ENCODE peak calls at places on chromosomes 7 and 10, in five cellular contexts. T is PC-3, X is esophagus squamous epithelium, B is WTC11, V is EL. W is an unnamed sample.

GRCh38 chr7:108146070-108146842 is 16.1 kb upstream of the LAMB4 start:
- DNase-seq in V (peak; percentile 76), X (no peak), T (peak; percentile 84), B (peak; percentile 71), W (peak; percentile 71)

GRCh38 chr7:46533946-46534345 is 612.9 kb upstream of the IGFBP3 start:
- DNase-seq in T (no peak), X (no peak), V (no peak), B (no peak), W (no peak)

GRCh38 chr7:102890292-102890970 is 22.4 kb upstream of the LRRC17 start:
- DNase-seq in B (no peak), T (peak; percentile 36), V (peak; percentile 66), X (no peak), W (peak; percentile 77)

GRCh38 chr10:21292763-21293517 is 232.5 kb downstream of the SKIDA1 start:
- DNase-seq in B (peak; percentile 54), T (peak; percentile 92), X (no peak), V (peak; percentile 98), W (peak; percentile 96)

GRCh38 chr10:86708783-86709778 is 40.8 kb downstream of the LDB3 start:
- DNase-seq in X (no peak), B (no peak), T (no peak), V (no peak), W (no peak)

GRCh38 chr7:118559207-118559606 is 334.7 kb downstream of the ANKRD7 start:
- DNase-seq in V (no peak), B (no peak), X (no peak), T (no peak), W (no peak)

GRCh38 chr7:18829518-18830252 is 287.8 kb downstream of the TWIST1 start:
- DNase-seq in X (no peak), B (no peak), V (peak; percentile 54), T (no peak), W (peak; percentile 68)

GRCh38 chr7:73718438-73718881 is 1.0 kb downstream of the STX1A start:
- DNase-seq in B (no peak), V (no peak), X (no peak), T (peak; percentile 38), W (no peak)

GRCh38 chr7:113283861-113284260 is 165.5 kb upstream of the SMIM30 start:
- DNase-seq in V (peak; percentile 73), T (no peak), B (no peak), X (no peak), W (peak; percentile 26)

GRCh38 chr10:16674147-16674703 is 143.0 kb downstream of the RSU1 start:
- DNase-seq in X (no peak), V (no peak), B (no peak), T (no peak), W (no peak)

GRCh38 chr7:156942708-156943090 is 6.8 kb upstream of the NOM1 start:
- DNase-seq in V (no peak), B (peak; percentile 26), T (no peak), X (no peak), W (no peak)

GRCh38 chr10:72009430-72010081 is 45.4 kb downstream of the CHST3 start:
- DNase-seq in V (peak; percentile 96), X (no peak), B (no peak), T (no peak), W (peak; percentile 94)

GRCh38 chr7:27198871-27199801 is 755 bp downstream of the HOXA13 start:
- DNase-seq in B (peak; percentile 55), T (peak; percentile 20), V (peak; percentile 52), X (no peak), W (peak; percentile 69)

GRCh38 chr7:132394283-132395003 is 181.8 kb downstream of the PLXNA4 start:
- DNase-seq in X (no peak), B (no peak), T (peak; percentile 29), V (no peak), W (no peak)

GRCh38 chr7:37577901-37578300 is 105.7 kb upstream of the GPR141 start:
- DNase-seq in X (no peak), T (no peak), V (no peak), B (no peak), W (no peak)

GRCh38 chr7:100879685-100880261 is 4.9 kb downstream of the SRRT start:
- DNase-seq in V (no peak), T (no peak), X (no peak), B (no peak), W (no peak)

GRCh38 chr10:119542990-119543813 is 683 bp upstream of the RGS10 start:
- DNase-seq in B (peak; percentile 67), T (peak; percentile 56), X (no peak), V (peak; percentile 56), W (peak; percentile 80)

GRCh38 chr10:79345241-79346011 is 1.8 kb upstream of the PPIF start:
- DNase-seq in B (no peak), V (no peak), X (no peak), T (no peak), W (no peak)

GRCh38 chr10:118256825-118257570 is 85.1 kb downstream of the FAM204A start:
- DNase-seq in X (no peak), B (no peak), T (no peak), V (no peak), W (no peak)

GRCh38 chr7:15561840-15562239 is at the start of gene AGMO:
- DNase-seq in X (no peak), V (peak; percentile 18), B (no peak), T (peak; percentile 32), W (peak; percentile 82)

GRCh38 chr7:155997431-155998327 is 185.4 kb upstream of the SHH start:
- DNase-seq in X (no peak), B (no peak), V (no peak), T (no peak), W (no peak)

GRCh38 chr10:101018118-101018599 is 12.8 kb downstream of the PDZD7 start:
- DNase-seq in B (no peak), V (no peak), T (no peak), X (no peak), W (peak; percentile 41)

GRCh38 chr10:26839966-26840627 is 20.7 kb downstream of the ABI1 start:
- DNase-seq in X (no peak), T (no peak), V (no peak), B (no peak), W (peak; percentile 28)

GRCh38 chr10:57664815-57665214 is 602.9 kb downstream of the IPMK start:
- DNase-seq in T (no peak), X (no peak), B (no peak), V (peak; percentile 21), W (peak; percentile 2)

GRCh38 chr10:10930979-10931743 is 86.5 kb upstream of the CELF2 start:
- DNase-seq in V (no peak), X (no peak), B (peak; percentile 20), T (no peak), W (no peak)

GRCh38 chr10:124630551-124630950 is 113.6 kb downstream of the FAM53B start:
- DNase-seq in V (no peak), T (no peak), B (no peak), X (no peak), W (no peak)

GRCh38 chr10:59098387-59098786 is 78.1 kb upstream of the PHYHIPL start:
- DNase-seq in X (no peak), V (peak; percentile 46), T (no peak), B (no peak), W (peak; percentile 90)

GRCh38 chr10:28711776-28712175 is 34.5 kb downstream of the BAMBI start:
- DNase-seq in X (no peak), T (no peak), V (peak; percentile 36), B (no peak), W (no peak)

GRCh38 chr10:49089789-49090595 is 25.3 kb downstream of the VSTM4 start:
- DNase-seq in X (no peak), V (no peak), B (no peak), T (no peak), W (no peak)

GRCh38 chr10:73296946-73297345 is 44.5 kb upstream of the MRPS16 start:
- DNase-seq in X (no peak), B (no peak), T (no peak), V (no peak), W (no peak)

GRCh38 chr7:131027287-131027773 is 293.3 kb upstream of the KLF14 start:
- DNase-seq in V (peak; percentile 97), B (peak; percentile 35), T (no peak), X (no peak), W (peak; percentile 95)

GRCh38 chr7:11751315-11751714 is 80.7 kb downstream of the THSD7A start:
- DNase-seq in V (no peak), X (no peak), T (peak; percentile 73), B (no peak), W (no peak)

GRCh38 chr7:128431221-128431620 is 21.4 kb upstream of the IMPDH1 start:
- DNase-seq in B (peak; percentile 43), V (no peak), T (peak; percentile 47), X (no peak), W (no peak)

GRCh38 chr10:118955531-118956252 is 73.8 kb upstream of the NANOS1 start:
- DNase-seq in V (no peak), T (no peak), B (no peak), X (no peak), W (no peak)

GRCh38 chr10:84424731-84425165 is 96.4 kb downstream of the CCSER2 start:
- DNase-seq in V (peak; percentile 88), B (peak; percentile 14), T (peak; percentile 89), X (no peak), W (peak; percentile 94)

GRCh38 chr10:70052462-70053211 is at the start of gene MACROH2A2:
- DNase-seq in T (peak; percentile 85), V (peak; percentile 70), B (peak; percentile 77), X (no peak), W (peak; percentile 12)

GRCh38 chr10:114307731-114308130 is 68.7 kb downstream of the VWA2 start:
- DNase-seq in B (no peak), V (no peak), X (no peak), T (no peak), W (no peak)

GRCh38 chr7:36312064-36312914 is 77.4 kb upstream of the ANLN start:
- DNase-seq in X (no peak), T (no peak), B (peak; percentile 68), V (no peak), W (no peak)

GRCh38 chr7:148772297-148773089 is 73.8 kb downstream of the CUL1 start:
- DNase-seq in B (no peak), X (no peak), V (peak; percentile 93), T (peak; percentile 92), W (peak; percentile 95)